ENCODE peak calls at places on chromosomes 12 and 14, in eight cellular contexts. S is foreskin fibroblast; L is CD8-positive, alpha-beta T cell; D is testis; C is epithelial cell of esophagus; U is astrocyte of the cerebellum; N is BJ; J is mammary epithelial cell. T is an unnamed sample.

GRCh38 chr14:95319312-95320075 is at the start of gene CLMN:
- DNase-seq in S (peak), L (peak), D (peak), C (peak), U (no peak), N (no peak), J (peak), T (no peak)

GRCh38 chr12:116717466-116718457 is 20.1 kb downstream of the SPRING1 start:
- DNase-seq in S (peak), L (no peak), D (peak), C (no peak), U (peak), N (no peak), J (no peak), T (peak)

GRCh38 chr12:5123921-5124320 is 80.2 kb downstream of the KCNA5 start:
- DNase-seq in S (no peak), L (no peak), D (no peak), C (no peak), U (peak), N (no peak), J (no peak), T (peak)

GRCh38 chr12:49887536-49888401 is 15.9 kb downstream of the FAIM2 start:
- DNase-seq in S (no peak), L (no peak), D (no peak), C (no peak), U (no peak), N (no peak), J (no peak), T (no peak)

GRCh38 chr14:105486974-105487448 is 325 bp downstream of the CRIP1 start:
- DNase-seq in S (no peak), L (peak), D (no peak), C (no peak), U (no peak), N (no peak), J (no peak), T (no peak)

GRCh38 chr14:91714805-91715204 is 17.1 kb downstream of the CATSPERB start:
- DNase-seq in S (no peak), L (peak), D (no peak), C (no peak), U (no peak), N (no peak), J (no peak), T (no peak)

GRCh38 chr12:109544955-109545531 is 28.3 kb downstream of the MMAB start:
- DNase-seq in S (peak), L (no peak), D (no peak), C (peak), U (no peak), N (no peak), J (peak), T (no peak)

GRCh38 chr14:96455588-96455987 is 46.6 kb upstream of the PAPOLA start:
- DNase-seq in S (no peak), L (no peak), D (no peak), C (no peak), U (no peak), N (no peak), J (peak), T (no peak)

GRCh38 chr12:70317781-70318180 is 48.3 kb upstream of the KCNMB4 start:
- DNase-seq in S (no peak), L (no peak), D (no peak), C (no peak), U (peak), N (no peak), J (no peak), T (peak)

GRCh38 chr14:89249296-89249565 is 167.8 kb downstream of the FOXN3 start:
- DNase-seq in S (no peak), L (no peak), D (no peak), C (peak), U (no peak), N (no peak), J (peak), T (no peak)

GRCh38 chr12:88503344-88503743 is 76.9 kb downstream of the KITLG start:
- DNase-seq in S (no peak), L (no peak), D (no peak), C (no peak), U (no peak), N (no peak), J (no peak), T (no peak)

GRCh38 chr12:68018315-68018714 is 29.1 kb downstream of the IFNG-AS1 start:
- DNase-seq in S (no peak), L (no peak), D (no peak), C (no peak), U (no peak), N (no peak), J (no peak), T (no peak)

GRCh38 chr12:127235771-127236170 is 1031.2 kb upstream of the TMEM132C start:
- DNase-seq in S (no peak), L (no peak), D (no peak), C (no peak), U (no peak), N (no peak), J (no peak), T (no peak)

GRCh38 chr12:57738661-57739237 is at the start of gene AGAP2:
- DNase-seq in S (no peak), L (no peak), D (peak), C (no peak), U (no peak), N (no peak), J (no peak), T (no peak)

GRCh38 chr12:49750027-49750977 is 8.9 kb downstream of the TMBIM6 start:
- DNase-seq in S (peak), L (no peak), D (no peak), C (peak), U (no peak), N (no peak), J (peak), T (peak)

GRCh38 chr14:40987481-40987880 is 619.2 kb upstream of the LRFN5 start:
- DNase-seq in S (no peak), L (no peak), D (no peak), C (no peak), U (no peak), N (no peak), J (no peak), T (no peak)

GRCh38 chr12:91722072-91722471 is 423.6 kb downstream of the BTG1 start:
- DNase-seq in S (peak), L (no peak), D (no peak), C (peak), U (no peak), N (no peak), J (peak), T (no peak)

GRCh38 chr12:114975974-114976310 is 292.0 kb upstream of the TBX3 start:
- DNase-seq in S (no peak), L (no peak), D (no peak), C (no peak), U (no peak), N (no peak), J (no peak), T (no peak)

GRCh38 chr14:56195727-56196126 is 77.5 kb downstream of the PELI2 start:
- DNase-seq in S (peak), L (no peak), D (no peak), C (no peak), U (no peak), N (peak), J (no peak), T (peak)

GRCh38 chr12:92098594-92099370 is 46.9 kb downstream of the BTG1 start:
- DNase-seq in S (no peak), L (no peak), D (no peak), C (no peak), U (no peak), N (no peak), J (no peak), T (no peak)

GRCh38 chr14:78143489-78144145 is 26.6 kb upstream of the NRXN3 start:
- DNase-seq in S (no peak), L (no peak), D (no peak), C (peak), U (peak), N (no peak), J (peak), T (peak)

DNA sequence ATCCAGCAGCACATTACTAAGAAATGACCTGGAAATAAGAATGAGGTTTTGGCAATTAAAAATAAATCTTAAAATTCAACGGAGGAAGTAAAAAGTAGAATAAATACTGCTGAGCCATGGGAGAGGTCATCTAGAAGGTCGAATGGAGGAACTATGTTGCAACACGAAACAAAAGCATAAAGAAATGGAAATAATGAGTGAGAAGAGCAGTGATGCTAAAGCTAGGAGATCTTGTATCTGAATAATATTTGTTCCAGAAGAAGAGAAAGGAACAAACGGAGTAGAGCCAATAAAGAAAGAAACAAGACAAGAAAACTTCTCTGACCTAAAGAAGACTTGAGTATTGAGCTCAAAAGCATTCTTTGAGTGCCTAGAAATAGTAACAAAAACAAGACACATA is 6.6 kb upstream of the KRT7 start:
- DNase-seq in S (no peak), L (no peak), D (no peak), C (no peak), U (no peak), N (no peak), J (no peak), T (no peak)
- H3K4me3 ChIP-seq in S (no peak), L (no peak), D (no peak), C (no peak), U (no peak), N (no peak), J (no peak), T (no peak)

GRCh38 chr12:6567824-6568617 is at the start of gene NOP2:
- DNase-seq in S (peak), L (peak), D (peak), C (peak), U (peak), N (peak), J (peak), T (peak)

GRCh38 chr12:6573001-6573400 is 4.9 kb upstream of the NOP2 start:
- DNase-seq in S (no peak), L (no peak), D (no peak), C (no peak), U (no peak), N (no peak), J (no peak), T (no peak)

GRCh38 chr12:6569312-6569711 is 1.2 kb upstream of the NOP2 start:
- DNase-seq in S (no peak), L (no peak), D (peak), C (no peak), U (no peak), N (no peak), J (no peak), T (no peak)

GRCh38 chr12:6569786-6570185 is 1.7 kb upstream of the NOP2 start:
- DNase-seq in S (no peak), L (no peak), D (no peak), C (no peak), U (no peak), N (no peak), J (no peak), T (no peak)

DNA sequence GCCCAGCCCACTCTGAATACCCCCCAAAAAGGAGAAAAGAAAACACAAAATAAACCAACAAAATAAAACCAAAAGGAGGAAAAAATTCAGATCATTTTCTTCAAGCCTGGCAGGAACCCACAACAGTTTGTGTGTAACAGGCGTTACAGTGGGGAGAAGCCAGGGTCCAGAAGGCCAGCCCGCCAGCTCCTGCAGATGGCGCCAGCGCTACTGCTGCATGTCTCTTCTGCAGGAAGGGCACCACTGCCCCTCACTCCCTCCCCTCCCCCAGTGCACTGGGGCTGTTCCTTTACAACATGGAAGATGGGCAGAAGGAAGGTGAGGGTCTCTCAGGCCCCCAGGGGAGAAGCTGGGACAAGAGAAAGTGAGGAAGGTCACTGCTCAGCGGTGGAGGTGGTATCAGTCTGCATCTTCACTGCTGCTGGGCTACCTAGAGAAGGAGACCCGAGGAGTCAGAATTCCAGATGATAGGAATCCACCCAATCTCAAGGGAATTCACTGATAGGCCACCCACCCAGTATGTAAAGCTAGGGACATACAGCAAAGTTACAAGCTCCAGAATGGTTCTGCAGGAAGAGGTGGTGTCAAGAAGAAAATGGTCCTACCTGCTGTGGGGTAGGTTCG is 2.3 kb upstream of the NOP2 start:
- DNase-seq in S (peak), L (peak), D (peak), C (peak), U (no peak), N (no peak), J (no peak), T (peak)
- TF ChIP-seq CTCF in S (peak), L (peak), D (peak), C (peak), U (peak), N (peak), J (no peak), T (peak)

DNA sequence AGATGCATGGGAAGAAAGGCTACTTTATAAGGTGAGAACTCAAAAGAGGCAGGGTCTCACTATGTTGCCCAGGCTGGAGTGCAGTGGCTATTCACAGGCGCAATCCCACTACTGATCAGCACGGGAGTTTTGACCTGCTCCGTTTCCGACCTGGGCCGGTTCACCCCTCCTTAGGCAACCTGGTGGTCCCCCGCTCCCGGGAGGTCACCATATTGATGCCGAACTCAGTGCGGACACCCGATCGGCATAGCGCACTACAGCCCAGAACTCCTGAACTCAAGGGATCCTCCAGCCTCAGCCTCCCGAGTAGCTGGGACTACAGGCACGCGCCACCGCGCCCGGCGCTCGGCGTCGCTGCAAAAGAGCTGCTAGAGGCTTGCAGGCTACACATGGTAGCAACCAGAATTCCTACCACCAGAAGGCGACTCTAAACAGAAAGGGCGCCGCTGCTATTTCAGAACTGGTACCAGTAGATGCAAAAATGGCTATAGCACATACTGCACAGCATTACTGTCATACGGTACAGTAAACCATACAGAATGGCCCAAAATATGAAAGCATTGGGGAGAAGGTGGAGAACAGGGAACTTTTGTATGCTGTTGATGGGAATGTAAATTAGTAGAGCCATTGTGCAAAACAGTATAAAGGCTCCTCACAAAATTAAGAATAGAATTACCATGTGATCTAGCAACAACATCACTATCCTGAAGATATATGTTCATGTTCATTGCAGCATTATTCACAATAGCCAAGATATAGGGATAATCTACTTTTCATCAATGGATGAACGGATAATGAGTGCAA is 1.2 kb upstream of the NEMF start:
- DNase-seq in S (peak), L (peak), D (peak), C (peak), U (peak), N (no peak), J (peak), T (peak)
- H3K4me3 ChIP-seq in S (peak), L (peak), D (peak), C (no peak), U (peak), N (no peak), J (no peak), T (peak)

DNA sequence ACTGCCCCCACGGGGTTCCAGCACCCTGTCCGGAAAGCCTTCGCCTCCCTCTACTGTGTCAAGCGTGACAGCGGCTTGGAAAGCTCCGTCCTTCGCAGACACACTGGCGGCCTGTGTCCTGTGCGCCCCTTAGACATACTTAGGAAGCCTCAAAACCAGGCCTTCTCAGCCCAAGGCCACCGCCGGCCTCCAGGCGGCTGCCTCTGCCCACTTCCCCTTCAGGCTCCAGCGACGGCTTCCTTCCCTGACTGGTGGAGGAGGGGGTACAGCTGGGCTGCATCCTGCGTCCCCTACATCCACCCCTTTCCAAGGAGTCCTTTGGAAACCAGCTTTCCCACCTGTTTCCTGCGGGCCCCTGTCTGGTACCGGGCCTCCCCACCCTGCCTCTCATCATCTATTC is 2.5 kb upstream of the CACNA2D4 start:
- DNase-seq in S (no peak), L (no peak), D (peak), C (no peak), U (no peak), N (no peak), J (no peak), T (no peak)
- TF ChIP-seq CTCF in S (no peak), L (no peak), D (no peak), C (no peak), U (no peak), N (no peak), J (no peak), T (no peak)

GRCh38 chr12:41932028-41932427 is 212.6 kb downstream of the GXYLT1 start:
- DNase-seq in S (no peak), L (no peak), D (no peak), C (no peak), U (no peak), N (no peak), J (no peak), T (no peak)
- H3K4me3 ChIP-seq in S (peak), L (peak), D (peak), C (no peak), U (peak), N (peak), J (no peak), T (peak)

DNA sequence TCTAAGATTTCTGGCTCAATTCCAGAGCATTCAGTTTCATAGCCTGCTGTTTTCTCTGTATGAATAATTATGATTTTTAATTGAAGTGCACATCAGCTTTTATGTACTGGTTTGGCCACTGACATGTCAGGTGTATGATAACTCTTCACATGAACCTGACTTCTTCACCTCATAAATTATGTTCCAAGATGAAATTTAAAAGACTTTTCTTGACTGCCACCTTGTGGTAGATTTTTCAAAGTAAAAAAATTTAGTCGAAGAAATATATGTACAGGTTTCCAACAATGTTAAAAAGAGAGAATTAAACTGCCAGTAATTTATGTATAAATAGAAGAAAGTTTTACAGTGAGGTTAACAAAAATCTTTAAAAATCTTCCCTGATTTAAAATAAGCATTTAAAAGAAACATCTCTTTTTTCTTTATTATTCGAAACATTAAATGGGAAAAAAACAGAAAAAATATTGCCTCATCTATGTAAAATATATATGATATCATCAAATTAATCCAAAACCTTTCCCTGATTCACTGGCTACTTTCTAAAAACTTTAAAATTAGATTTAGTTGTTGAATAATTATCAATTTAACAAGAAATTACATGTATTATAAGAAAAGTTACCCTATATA is 124.9 kb upstream of the ATXN7L3B start:
- DNase-seq in S (peak), L (no peak), D (no peak), C (peak), U (peak), N (no peak), J (no peak), T (peak)
- TF ChIP-seq CTCF in S (peak), L (peak), D (peak), C (peak), U (no peak), N (peak), J (peak), T (peak)